ENCODE peak calls at places on chromosomes 12 and 14, in ten cellular contexts. One of them, this sample, is unnamed.

GRCh38 chr14:92684801-92685560 is 63.4 kb downstream of the LGMN start:
- DNase-seq in cardiac fibroblast: no peak
- DNase-seq in suprapubic skin: no peak
- DNase-seq in lower lobe of right lung: no peak
- DNase-seq in tibial nerve: no peak
- DNase-seq in fibroblast of mammary gland: no peak
- DNase-seq in OCI-LY7: peak; percentile 19
- DNase-seq in colonic mucosa: no peak
- DNase-seq in cardiac muscle cell: no peak
- DNase-seq in right lobe of liver: no peak
- DNase-seq in this sample: no peak

GRCh38 chr12:1836241-1836803 is 16.0 kb downstream of the LRTM2 start:
- DNase-seq in fibroblast of mammary gland: no peak
- DNase-seq in cardiac fibroblast: no peak
- DNase-seq in lower lobe of right lung: peak; percentile 19
- DNase-seq in right lobe of liver: no peak
- DNase-seq in colonic mucosa: no peak
- DNase-seq in suprapubic skin: no peak
- DNase-seq in tibial nerve: no peak
- DNase-seq in OCI-LY7: no peak
- DNase-seq in cardiac muscle cell: no peak
- DNase-seq in this sample: no peak

GRCh38 chr12:122137229-122137628 is 36.8 kb downstream of the IL31 start:
- DNase-seq in suprapubic skin: no peak
- DNase-seq in OCI-LY7: no peak
- DNase-seq in right lobe of liver: no peak
- DNase-seq in colonic mucosa: no peak
- DNase-seq in cardiac muscle cell: no peak
- DNase-seq in cardiac fibroblast: no peak
- DNase-seq in lower lobe of right lung: no peak
- DNase-seq in fibroblast of mammary gland: no peak
- DNase-seq in tibial nerve: no peak
- DNase-seq in this sample: no peak

GRCh38 chr14:56807586-56808168 is 2.6 kb downstream of the OTX2 start:
- DNase-seq in right lobe of liver: no peak
- DNase-seq in cardiac muscle cell: no peak
- DNase-seq in colonic mucosa: no peak
- DNase-seq in cardiac fibroblast: no peak
- DNase-seq in tibial nerve: no peak
- DNase-seq in fibroblast of mammary gland: no peak
- DNase-seq in OCI-LY7: no peak
- DNase-seq in lower lobe of right lung: no peak
- DNase-seq in suprapubic skin: no peak
- DNase-seq in this sample: no peak

GRCh38 chr12:78703820-78704525 is 160.6 kb upstream of the SYT1 start:
- DNase-seq in lower lobe of right lung: no peak
- DNase-seq in cardiac fibroblast: peak; percentile 92
- DNase-seq in fibroblast of mammary gland: peak; percentile 84
- DNase-seq in OCI-LY7: no peak
- DNase-seq in colonic mucosa: no peak
- DNase-seq in suprapubic skin: no peak
- DNase-seq in tibial nerve: no peak
- DNase-seq in right lobe of liver: no peak
- DNase-seq in cardiac muscle cell: peak; percentile 58
- DNase-seq in this sample: peak; percentile 77

GRCh38 chr12:110582286-110583136 is 607 bp downstream of the PPTC7 start:
- DNase-seq in colonic mucosa: peak; percentile 73
- DNase-seq in suprapubic skin: peak; percentile 87
- DNase-seq in tibial nerve: peak; percentile 22
- DNase-seq in lower lobe of right lung: peak; percentile 85
- DNase-seq in right lobe of liver: peak; percentile 86
- DNase-seq in cardiac muscle cell: peak; percentile 43
- DNase-seq in OCI-LY7: peak; percentile 70
- DNase-seq in fibroblast of mammary gland: peak; percentile 36
- DNase-seq in cardiac fibroblast: peak; percentile 60
- DNase-seq in this sample: no peak

GRCh38 chr12:103560604-103561101 is 26.4 kb upstream of the STAB2 start:
- DNase-seq in tibial nerve: no peak
- DNase-seq in colonic mucosa: no peak
- DNase-seq in fibroblast of mammary gland: peak; percentile 100
- DNase-seq in lower lobe of right lung: no peak
- DNase-seq in right lobe of liver: no peak
- DNase-seq in suprapubic skin: no peak
- DNase-seq in cardiac fibroblast: peak; percentile 98
- DNase-seq in OCI-LY7: no peak
- DNase-seq in cardiac muscle cell: peak; percentile 92
- DNase-seq in this sample: peak; percentile 96

GRCh38 chr12:402127-402456 is 648 bp downstream of the CCDC77 start:
- DNase-seq in lower lobe of right lung: no peak
- DNase-seq in colonic mucosa: peak; percentile 41
- DNase-seq in cardiac fibroblast: peak; percentile 54
- DNase-seq in OCI-LY7: peak; percentile 57
- DNase-seq in right lobe of liver: no peak
- DNase-seq in tibial nerve: no peak
- DNase-seq in suprapubic skin: no peak
- DNase-seq in cardiac muscle cell: peak; percentile 45
- DNase-seq in fibroblast of mammary gland: peak; percentile 47
- DNase-seq in this sample: no peak

GRCh38 chr14:103519043-103519836 is 3.4 kb downstream of the CKB start:
- DNase-seq in OCI-LY7: no peak
- DNase-seq in tibial nerve: no peak
- DNase-seq in lower lobe of right lung: peak; percentile 45
- DNase-seq in suprapubic skin: no peak
- DNase-seq in fibroblast of mammary gland: no peak
- DNase-seq in colonic mucosa: no peak
- DNase-seq in right lobe of liver: peak; percentile 19
- DNase-seq in cardiac muscle cell: peak; percentile 33
- DNase-seq in cardiac fibroblast: peak; percentile 33
- DNase-seq in this sample: no peak

GRCh38 chr12:82841379-82841778 is 154.7 kb downstream of the TMTC2 start:
- DNase-seq in cardiac muscle cell: no peak
- DNase-seq in tibial nerve: no peak
- DNase-seq in OCI-LY7: no peak
- DNase-seq in lower lobe of right lung: no peak
- DNase-seq in suprapubic skin: no peak
- DNase-seq in fibroblast of mammary gland: no peak
- DNase-seq in colonic mucosa: no peak
- DNase-seq in right lobe of liver: no peak
- DNase-seq in cardiac fibroblast: no peak
- DNase-seq in this sample: no peak

GRCh38 chr12:119417440-119417839 is 82.9 kb downstream of the CCDC60 start:
- DNase-seq in suprapubic skin: no peak
- DNase-seq in cardiac fibroblast: no peak
- DNase-seq in right lobe of liver: no peak
- DNase-seq in fibroblast of mammary gland: no peak
- DNase-seq in cardiac muscle cell: no peak
- DNase-seq in lower lobe of right lung: no peak
- DNase-seq in colonic mucosa: no peak
- DNase-seq in OCI-LY7: no peak
- DNase-seq in tibial nerve: no peak
- DNase-seq in this sample: no peak

GRCh38 chr12:113242018-113242418 is 20.8 kb downstream of the TPCN1 start:
- DNase-seq in suprapubic skin: no peak
- DNase-seq in OCI-LY7: no peak
- DNase-seq in colonic mucosa: no peak
- DNase-seq in lower lobe of right lung: peak; percentile 80
- DNase-seq in fibroblast of mammary gland: peak; percentile 31
- DNase-seq in cardiac fibroblast: no peak
- DNase-seq in tibial nerve: no peak
- DNase-seq in cardiac muscle cell: no peak
- DNase-seq in right lobe of liver: no peak
- DNase-seq in this sample: peak; percentile 95

DNA sequence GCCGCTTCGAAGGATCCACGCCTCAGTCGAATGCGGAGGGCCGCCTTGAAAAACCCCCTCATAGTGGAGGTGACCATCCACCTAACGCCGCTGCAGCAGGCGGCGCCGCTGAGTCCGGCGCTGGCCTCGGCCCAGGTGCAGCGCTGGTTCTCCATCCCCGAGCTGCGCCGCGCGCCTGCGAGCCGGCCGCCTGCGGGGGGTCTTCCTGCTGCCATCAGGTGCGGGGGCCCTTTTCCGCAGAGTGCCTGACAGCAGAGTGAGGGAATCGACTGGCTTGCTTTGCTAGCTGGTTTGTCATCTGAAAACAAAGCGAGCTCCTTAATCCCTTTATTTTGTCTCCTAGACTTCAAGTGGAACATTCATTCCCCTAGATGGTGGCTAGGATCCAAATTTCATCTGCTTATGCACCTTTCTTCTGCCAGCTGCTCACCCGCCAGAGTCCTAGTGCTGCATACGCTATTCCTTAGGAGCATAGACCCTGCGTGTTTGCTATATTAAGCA is 10.4 kb upstream of the DNAL1 start:
- DNase-seq in lower lobe of right lung: peak; percentile 55
- DNase-seq in OCI-LY7: no peak
- DNase-seq in cardiac fibroblast: peak; percentile 12
- DNase-seq in tibial nerve: no peak
- DNase-seq in right lobe of liver: no peak
- DNase-seq in cardiac muscle cell: peak; percentile 43
- DNase-seq in colonic mucosa: peak; percentile 35
- DNase-seq in suprapubic skin: no peak
- DNase-seq in fibroblast of mammary gland: peak; percentile 16
- DNase-seq in this sample: no peak
- H3K4me3 ChIP-seq in lower lobe of right lung: peak overlapping the region; percentile 67
- H3K4me3 ChIP-seq in OCI-LY7: no peak overlapping the region
- H3K4me3 ChIP-seq in cardiac fibroblast: peak overlapping the region; percentile 39
- H3K4me3 ChIP-seq in tibial nerve: peak overlapping the region; percentile 62
- H3K4me3 ChIP-seq in right lobe of liver: peak overlapping the region; percentile 52
- H3K4me3 ChIP-seq in cardiac muscle cell: no peak overlapping the region
- H3K4me3 ChIP-seq in colonic mucosa: peak overlapping the region; percentile 61
- H3K4me3 ChIP-seq in suprapubic skin: peak overlapping the region; percentile 62
- H3K4me3 ChIP-seq in fibroblast of mammary gland: peak overlapping the region; percentile 52
- H3K4me3 ChIP-seq in this sample: peak overlapping the region; percentile 40

DNA sequence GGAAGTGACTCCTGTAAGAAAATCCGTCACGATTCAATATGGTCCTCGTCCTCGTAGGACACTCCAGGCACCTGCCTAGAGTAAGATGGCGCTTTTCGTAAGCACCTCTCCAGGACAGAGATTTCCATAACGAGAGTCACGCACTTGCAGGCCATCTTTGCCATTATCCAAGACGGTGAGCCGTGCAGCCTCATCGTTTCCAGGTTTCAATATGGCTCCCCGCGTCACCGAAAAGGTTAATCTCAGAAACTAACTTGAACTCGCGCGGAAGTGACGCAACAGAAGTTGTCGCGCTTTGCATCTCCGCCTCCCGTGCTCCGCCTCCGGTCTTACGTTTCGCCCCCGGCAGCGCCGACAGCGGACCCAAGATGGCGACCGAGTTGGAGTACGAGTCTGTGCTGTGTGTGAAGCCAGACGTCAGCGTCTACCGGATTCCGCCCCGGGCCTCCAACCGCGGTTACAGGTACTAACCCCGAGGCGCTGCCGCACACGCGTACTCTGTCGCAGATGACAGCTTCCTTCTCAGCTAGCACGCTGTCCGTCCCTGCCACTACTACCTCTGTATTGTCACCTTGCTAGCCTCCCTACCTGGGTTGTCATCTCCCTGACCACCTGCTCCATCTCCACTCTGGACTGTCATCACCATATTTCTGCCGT is at the start of gene NECAP1:
- DNase-seq in cardiac fibroblast: peak; percentile 98
- DNase-seq in OCI-LY7: peak; percentile 97
- DNase-seq in right lobe of liver: peak; percentile 97
- DNase-seq in lower lobe of right lung: peak; percentile 98
- DNase-seq in tibial nerve: peak; percentile 92
- DNase-seq in cardiac muscle cell: peak; percentile 98
- DNase-seq in fibroblast of mammary gland: peak; percentile 97
- DNase-seq in colonic mucosa: peak; percentile 97
- DNase-seq in suprapubic skin: peak; percentile 97
- DNase-seq in this sample: peak; percentile 89
- TF ChIP-seq CTCF in cardiac fibroblast: no peak
- TF ChIP-seq CTCF in OCI-LY7: no peak
- TF ChIP-seq CTCF in right lobe of liver: no peak
- TF ChIP-seq CTCF in lower lobe of right lung: no peak
- TF ChIP-seq CTCF in tibial nerve: no peak
- TF ChIP-seq CTCF in cardiac muscle cell: no peak
- TF ChIP-seq CTCF in fibroblast of mammary gland: no peak
- TF ChIP-seq CTCF in colonic mucosa: no peak
- TF ChIP-seq CTCF in suprapubic skin: no peak
- TF ChIP-seq CTCF in this sample: no peak

GRCh38 chr14:105059917-105060565 is 5.2 kb downstream of the GPR132 start:
- DNase-seq in cardiac muscle cell: no peak
- DNase-seq in colonic mucosa: no peak
- DNase-seq in tibial nerve: no peak
- DNase-seq in right lobe of liver: no peak
- DNase-seq in OCI-LY7: no peak
- DNase-seq in cardiac fibroblast: no peak
- DNase-seq in fibroblast of mammary gland: no peak
- DNase-seq in suprapubic skin: no peak
- DNase-seq in lower lobe of right lung: no peak
- DNase-seq in this sample: no peak
- H3K4me3 ChIP-seq in cardiac muscle cell: no peak overlapping the region
- H3K4me3 ChIP-seq in colonic mucosa: no peak overlapping the region
- H3K4me3 ChIP-seq in tibial nerve: no peak overlapping the region
- H3K4me3 ChIP-seq in right lobe of liver: no peak overlapping the region
- H3K4me3 ChIP-seq in OCI-LY7: no peak overlapping the region
- H3K4me3 ChIP-seq in cardiac fibroblast: no peak overlapping the region
- H3K4me3 ChIP-seq in fibroblast of mammary gland: no peak overlapping the region
- H3K4me3 ChIP-seq in suprapubic skin: no peak overlapping the region
- H3K4me3 ChIP-seq in lower lobe of right lung: peak overlapping the region; percentile 38
- H3K4me3 ChIP-seq in this sample: no peak overlapping the region

DNA sequence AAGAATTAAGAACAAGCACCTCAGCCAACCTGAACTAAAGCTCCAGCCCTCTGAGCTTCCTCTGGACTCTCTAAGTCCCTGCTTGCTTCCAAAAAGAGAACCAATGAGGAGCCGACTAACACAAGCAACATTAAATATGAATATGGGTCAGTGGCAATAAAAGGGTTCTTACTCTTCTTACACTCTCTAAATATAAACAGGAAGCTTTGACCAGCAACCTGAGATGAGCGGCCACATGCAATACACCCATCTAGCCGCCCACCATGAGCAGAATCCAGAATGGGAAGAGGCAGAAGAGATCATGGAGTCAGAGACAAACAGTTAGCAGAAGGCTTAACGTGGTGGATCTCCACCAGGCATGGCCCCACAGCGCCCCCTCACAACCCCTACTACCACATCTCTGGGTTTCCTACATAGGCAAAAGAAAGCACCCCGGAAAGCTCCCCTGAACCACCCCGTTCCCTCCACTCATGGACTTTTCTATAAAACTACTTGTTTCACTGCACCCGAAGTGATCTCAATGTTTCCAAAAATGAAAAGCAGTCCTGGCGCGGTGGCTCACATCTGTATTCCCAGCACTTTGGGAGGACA is 59.4 kb downstream of the TTC7B start:
- DNase-seq in right lobe of liver: no peak
- DNase-seq in lower lobe of right lung: no peak
- DNase-seq in OCI-LY7: peak; percentile 14
- DNase-seq in colonic mucosa: no peak
- DNase-seq in cardiac fibroblast: no peak
- DNase-seq in tibial nerve: no peak
- DNase-seq in fibroblast of mammary gland: no peak
- DNase-seq in cardiac muscle cell: no peak
- DNase-seq in suprapubic skin: peak; percentile 41
- DNase-seq in this sample: no peak
- TF ChIP-seq CTCF in right lobe of liver: no peak
- TF ChIP-seq CTCF in lower lobe of right lung: no peak
- TF ChIP-seq CTCF in OCI-LY7: peak; percentile 35
- TF ChIP-seq CTCF in colonic mucosa: no peak
- TF ChIP-seq CTCF in cardiac fibroblast: peak; percentile 6
- TF ChIP-seq CTCF in tibial nerve: no peak
- TF ChIP-seq CTCF in fibroblast of mammary gland: no peak
- TF ChIP-seq CTCF in cardiac muscle cell: no peak
- TF ChIP-seq CTCF in suprapubic skin: no peak
- TF ChIP-seq CTCF in this sample: no peak